ENCODE peak calls at places on chromosome 2, in eight cellular contexts. B, X, E, R, I, Q, Z and Y are unnamed samples.

GRCh38 chr2:43104106-43104505 is 122.3 kb downstream of the ZFP36L2 start:
- DNase-seq in B (no peak), X (no peak), E (no peak), R (no peak), I (no peak), Q (no peak), Z (no peak), Y (no peak)

GRCh38 chr2:43073373-43073772 is 153.0 kb downstream of the ZFP36L2 start:
- DNase-seq in B (no peak), X (no peak), E (no peak), R (no peak), I (no peak), Q (no peak), Z (peak), Y (no peak)

GRCh38 chr2:146220957-146221356 is 1623.9 kb upstream of the ACVR2A start:
- DNase-seq in B (no peak), X (no peak), E (no peak), R (no peak), I (no peak), Q (no peak), Z (no peak), Y (no peak)

GRCh38 chr2:241773511-241774418 is 2.9 kb upstream of the GAL3ST2 start:
- DNase-seq in B (no peak), X (no peak), E (no peak), R (peak), I (peak), Q (peak), Z (no peak), Y (no peak)

GRCh38 chr2:147867050-147867449 is 22.2 kb downstream of the ACVR2A start:
- DNase-seq in B (no peak), X (no peak), E (no peak), R (no peak), I (no peak), Q (no peak), Z (no peak), Y (no peak)

GRCh38 chr2:225895126-225895525 is 495.6 kb downstream of the NYAP2 start:
- DNase-seq in B (no peak), X (no peak), E (peak), R (no peak), I (no peak), Q (no peak), Z (no peak), Y (no peak)

GRCh38 chr2:96665083-96665569 is 22.6 kb downstream of the FER1L5 start:
- DNase-seq in B (no peak), X (no peak), E (peak), R (no peak), I (no peak), Q (peak), Z (peak), Y (peak)

GRCh38 chr2:39304200-39304599 is 60.4 kb upstream of the CDKL4 start:
- DNase-seq in B (no peak), X (no peak), E (no peak), R (no peak), I (no peak), Q (no peak), Z (no peak), Y (no peak)

GRCh38 chr2:109446531-109447131 is 167.1 kb downstream of the SEPTIN10 start:
- DNase-seq in B (no peak), X (no peak), E (no peak), R (no peak), I (no peak), Q (no peak), Z (peak), Y (no peak)

GRCh38 chr2:3413642-3414041 is 34.1 kb downstream of the TRAPPC12 start:
- DNase-seq in B (no peak), X (no peak), E (no peak), R (peak), I (peak), Q (no peak), Z (no peak), Y (no peak)

GRCh38 chr2:120503793-120504571 is 158.0 kb downstream of the INHBB start:
- DNase-seq in B (no peak), X (no peak), E (no peak), R (no peak), I (no peak), Q (no peak), Z (peak), Y (no peak)

GRCh38 chr2:72028996-72029395 is 118.7 kb downstream of the CYP26B1 start:
- DNase-seq in B (no peak), X (no peak), E (no peak), R (no peak), I (no peak), Q (no peak), Z (no peak), Y (no peak)

GRCh38 chr2:105252271-105252670 is 10.7 kb downstream of the GPR45 start:
- DNase-seq in B (no peak), X (no peak), E (no peak), R (no peak), I (no peak), Q (no peak), Z (no peak), Y (no peak)

GRCh38 chr2:85226783-85227182 is 93.6 kb downstream of the TCF7L1 start:
- DNase-seq in B (no peak), X (no peak), E (no peak), R (no peak), I (no peak), Q (no peak), Z (no peak), Y (no peak)